ENCODE peak calls at places on chromosomes 6 and 20, in eight cellular contexts. One of them, this sample, is unnamed.

GRCh38 chr20:16263582-16263981 is 309.7 kb downstream of the KIF16B start:
- DNase-seq in RCC 7860: no peak
- DNase-seq in HS-5: no peak
- DNase-seq in effector CD8-positive, alpha-beta T cell: no peak
- DNase-seq in HL-60: no peak
- DNase-seq in pancreas: no peak
- DNase-seq in hippocampal formation: no peak
- DNase-seq in dorsolateral prefrontal cortex: peak; percentile 59
- DNase-seq in this sample: no peak

GRCh38 chr6:149867876-149868640 is 3.9 kb upstream of the LRP11 start:
- DNase-seq in RCC 7860: no peak
- DNase-seq in HS-5: peak; percentile 74
- DNase-seq in effector CD8-positive, alpha-beta T cell: no peak
- DNase-seq in HL-60: no peak
- DNase-seq in pancreas: no peak
- DNase-seq in hippocampal formation: no peak
- DNase-seq in dorsolateral prefrontal cortex: no peak
- DNase-seq in this sample: no peak

GRCh38 chr6:753486-753885 is 60.5 kb upstream of the EXOC2 start:
- DNase-seq in RCC 7860: no peak
- DNase-seq in HS-5: peak; percentile 6
- DNase-seq in effector CD8-positive, alpha-beta T cell: no peak
- DNase-seq in HL-60: no peak
- DNase-seq in pancreas: no peak
- DNase-seq in hippocampal formation: no peak
- DNase-seq in dorsolateral prefrontal cortex: no peak
- DNase-seq in this sample: peak; percentile 85

GRCh38 chr6:48213076-48213788 is 102.2 kb upstream of the PTCHD4 start:
- DNase-seq in RCC 7860: no peak
- DNase-seq in HS-5: no peak
- DNase-seq in effector CD8-positive, alpha-beta T cell: no peak
- DNase-seq in HL-60: no peak
- DNase-seq in pancreas: no peak
- DNase-seq in hippocampal formation: no peak
- DNase-seq in dorsolateral prefrontal cortex: no peak
- DNase-seq in this sample: no peak

GRCh38 chr20:36550797-36551299 is 9.5 kb downstream of the MYL9 start:
- DNase-seq in RCC 7860: no peak
- DNase-seq in HS-5: no peak
- DNase-seq in effector CD8-positive, alpha-beta T cell: no peak
- DNase-seq in HL-60: no peak
- DNase-seq in pancreas: peak; percentile 42
- DNase-seq in hippocampal formation: no peak
- DNase-seq in dorsolateral prefrontal cortex: no peak
- DNase-seq in this sample: no peak

GRCh38 chr6:156867121-156867520 is 89.9 kb downstream of the ARID1B start:
- DNase-seq in RCC 7860: no peak
- DNase-seq in HS-5: no peak
- DNase-seq in effector CD8-positive, alpha-beta T cell: no peak
- DNase-seq in HL-60: no peak
- DNase-seq in pancreas: no peak
- DNase-seq in hippocampal formation: no peak
- DNase-seq in dorsolateral prefrontal cortex: no peak
- DNase-seq in this sample: no peak

GRCh38 chr6:63391203-63391970 is 71.6 kb upstream of the LGSN start:
- DNase-seq in RCC 7860: no peak
- DNase-seq in HS-5: no peak
- DNase-seq in effector CD8-positive, alpha-beta T cell: no peak
- DNase-seq in HL-60: no peak
- DNase-seq in pancreas: no peak
- DNase-seq in hippocampal formation: no peak
- DNase-seq in dorsolateral prefrontal cortex: no peak
- DNase-seq in this sample: no peak

GRCh38 chr20:13625241-13625981 is 13.3 kb downstream of the TASP1 start:
- DNase-seq in RCC 7860: no peak
- DNase-seq in HS-5: no peak
- DNase-seq in effector CD8-positive, alpha-beta T cell: no peak
- DNase-seq in HL-60: no peak
- DNase-seq in pancreas: no peak
- DNase-seq in hippocampal formation: no peak
- DNase-seq in dorsolateral prefrontal cortex: no peak
- DNase-seq in this sample: no peak

GRCh38 chr6:37477186-37477585 is 22.5 kb downstream of the CCDC167 start:
- DNase-seq in RCC 7860: no peak
- DNase-seq in HS-5: no peak
- DNase-seq in effector CD8-positive, alpha-beta T cell: no peak
- DNase-seq in HL-60: no peak
- DNase-seq in pancreas: no peak
- DNase-seq in hippocampal formation: no peak
- DNase-seq in dorsolateral prefrontal cortex: no peak
- DNase-seq in this sample: no peak

GRCh38 chr6:149884215-149884614 is 13.7 kb downstream of the RAET1E start:
- DNase-seq in RCC 7860: no peak
- DNase-seq in HS-5: no peak
- DNase-seq in effector CD8-positive, alpha-beta T cell: no peak
- DNase-seq in HL-60: no peak
- DNase-seq in pancreas: no peak
- DNase-seq in hippocampal formation: no peak
- DNase-seq in dorsolateral prefrontal cortex: no peak
- DNase-seq in this sample: no peak

GRCh38 chr20:38270869-38271608 is 10.5 kb upstream of the KIAA1755 start:
- DNase-seq in RCC 7860: peak; percentile 65
- DNase-seq in HS-5: peak; percentile 67
- DNase-seq in effector CD8-positive, alpha-beta T cell: no peak
- DNase-seq in HL-60: no peak
- DNase-seq in pancreas: no peak
- DNase-seq in hippocampal formation: no peak
- DNase-seq in dorsolateral prefrontal cortex: no peak
- DNase-seq in this sample: peak; percentile 92

GRCh38 chr6:44105993-44106740 is 21.1 kb downstream of the MRPL14 start:
- DNase-seq in RCC 7860: no peak
- DNase-seq in HS-5: no peak
- DNase-seq in effector CD8-positive, alpha-beta T cell: no peak
- DNase-seq in HL-60: no peak
- DNase-seq in pancreas: no peak
- DNase-seq in hippocampal formation: no peak
- DNase-seq in dorsolateral prefrontal cortex: no peak
- DNase-seq in this sample: no peak

GRCh38 chr6:70371454-70372105 is 41.7 kb upstream of the FAM135A start:
- DNase-seq in RCC 7860: peak; percentile 67
- DNase-seq in HS-5: peak; percentile 56
- DNase-seq in effector CD8-positive, alpha-beta T cell: no peak
- DNase-seq in HL-60: peak; percentile 32
- DNase-seq in pancreas: no peak
- DNase-seq in hippocampal formation: no peak
- DNase-seq in dorsolateral prefrontal cortex: no peak
- DNase-seq in this sample: peak; percentile 53

GRCh38 chr20:40414843-40415615 is 274.0 kb downstream of the MAFB start:
- DNase-seq in RCC 7860: no peak
- DNase-seq in HS-5: no peak
- DNase-seq in effector CD8-positive, alpha-beta T cell: no peak
- DNase-seq in HL-60: no peak
- DNase-seq in pancreas: no peak
- DNase-seq in hippocampal formation: no peak
- DNase-seq in dorsolateral prefrontal cortex: no peak
- DNase-seq in this sample: no peak

GRCh38 chr20:43681468-43681942 is 14.6 kb downstream of the MYBL2 start:
- DNase-seq in RCC 7860: no peak
- DNase-seq in HS-5: no peak
- DNase-seq in effector CD8-positive, alpha-beta T cell: no peak
- DNase-seq in HL-60: no peak
- DNase-seq in pancreas: peak; percentile 83
- DNase-seq in hippocampal formation: no peak
- DNase-seq in dorsolateral prefrontal cortex: no peak
- DNase-seq in this sample: no peak

GRCh38 chr6:1538810-1539482 is 70.8 kb upstream of the FOXC1 start:
- DNase-seq in RCC 7860: no peak
- DNase-seq in HS-5: no peak
- DNase-seq in effector CD8-positive, alpha-beta T cell: no peak
- DNase-seq in HL-60: no peak
- DNase-seq in pancreas: no peak
- DNase-seq in hippocampal formation: no peak
- DNase-seq in dorsolateral prefrontal cortex: no peak
- DNase-seq in this sample: no peak

GRCh38 chr6:107491791-107492674 is 2.1 kb downstream of the SOBP start:
- DNase-seq in RCC 7860: no peak
- DNase-seq in HS-5: no peak
- DNase-seq in effector CD8-positive, alpha-beta T cell: no peak
- DNase-seq in HL-60: peak; percentile 35
- DNase-seq in pancreas: no peak
- DNase-seq in hippocampal formation: no peak
- DNase-seq in dorsolateral prefrontal cortex: peak; percentile 66
- DNase-seq in this sample: no peak

GRCh38 chr20:4217349-4217761 is 202.0 kb upstream of the RNF24 start:
- DNase-seq in RCC 7860: no peak
- DNase-seq in HS-5: no peak
- DNase-seq in effector CD8-positive, alpha-beta T cell: no peak
- DNase-seq in HL-60: no peak
- DNase-seq in pancreas: no peak
- DNase-seq in hippocampal formation: no peak
- DNase-seq in dorsolateral prefrontal cortex: no peak
- DNase-seq in this sample: peak; percentile 65

GRCh38 chr6:87730310-87730709 is 28.3 kb upstream of the AKIRIN2 start:
- DNase-seq in RCC 7860: peak; percentile 7
- DNase-seq in HS-5: no peak
- DNase-seq in effector CD8-positive, alpha-beta T cell: no peak
- DNase-seq in HL-60: no peak
- DNase-seq in pancreas: no peak
- DNase-seq in hippocampal formation: peak; percentile 13
- DNase-seq in dorsolateral prefrontal cortex: peak; percentile 17
- DNase-seq in this sample: peak; percentile 40

GRCh38 chr6:113782641-113783040 is 74.5 kb upstream of the MARCKS start:
- DNase-seq in RCC 7860: peak; percentile 32
- DNase-seq in HS-5: no peak
- DNase-seq in effector CD8-positive, alpha-beta T cell: no peak
- DNase-seq in HL-60: no peak
- DNase-seq in pancreas: no peak
- DNase-seq in hippocampal formation: no peak
- DNase-seq in dorsolateral prefrontal cortex: no peak
- DNase-seq in this sample: peak; percentile 25

GRCh38 chr6:20403766-20404640 is 2.3 kb downstream of the E2F3 start:
- DNase-seq in RCC 7860: peak; percentile 23
- DNase-seq in HS-5: peak; percentile 23
- DNase-seq in effector CD8-positive, alpha-beta T cell: peak; percentile 45
- DNase-seq in HL-60: no peak
- DNase-seq in pancreas: no peak
- DNase-seq in hippocampal formation: peak; percentile 13
- DNase-seq in dorsolateral prefrontal cortex: no peak
- DNase-seq in this sample: peak; percentile 22

GRCh38 chr20:11792229-11792953 is 125.3 kb upstream of the BTBD3 start:
- DNase-seq in RCC 7860: no peak
- DNase-seq in HS-5: no peak
- DNase-seq in effector CD8-positive, alpha-beta T cell: no peak
- DNase-seq in HL-60: no peak
- DNase-seq in pancreas: no peak
- DNase-seq in hippocampal formation: no peak
- DNase-seq in dorsolateral prefrontal cortex: no peak
- DNase-seq in this sample: no peak

GRCh38 chr6:83092756-83093399 is 25.4 kb downstream of the DOP1A start:
- DNase-seq in RCC 7860: no peak
- DNase-seq in HS-5: no peak
- DNase-seq in effector CD8-positive, alpha-beta T cell: no peak
- DNase-seq in HL-60: no peak
- DNase-seq in pancreas: no peak
- DNase-seq in hippocampal formation: no peak
- DNase-seq in dorsolateral prefrontal cortex: no peak
- DNase-seq in this sample: no peak

GRCh38 chr6:132365319-132365907 is 35.9 kb downstream of the MOXD1 start:
- DNase-seq in RCC 7860: no peak
- DNase-seq in HS-5: no peak
- DNase-seq in effector CD8-positive, alpha-beta T cell: no peak
- DNase-seq in HL-60: no peak
- DNase-seq in pancreas: no peak
- DNase-seq in hippocampal formation: no peak
- DNase-seq in dorsolateral prefrontal cortex: no peak
- DNase-seq in this sample: peak; percentile 62

GRCh38 chr6:156687875-156688549 is 89.2 kb upstream of the ARID1B start:
- DNase-seq in RCC 7860: no peak
- DNase-seq in HS-5: no peak
- DNase-seq in effector CD8-positive, alpha-beta T cell: no peak
- DNase-seq in HL-60: no peak
- DNase-seq in pancreas: no peak
- DNase-seq in hippocampal formation: peak; percentile 39
- DNase-seq in dorsolateral prefrontal cortex: peak; percentile 16
- DNase-seq in this sample: no peak

GRCh38 chr6:31578058-31578457 is 2.7 kb downstream of the TNF start:
- DNase-seq in RCC 7860: no peak
- DNase-seq in HS-5: no peak
- DNase-seq in effector CD8-positive, alpha-beta T cell: no peak
- DNase-seq in HL-60: no peak
- DNase-seq in pancreas: no peak
- DNase-seq in hippocampal formation: no peak
- DNase-seq in dorsolateral prefrontal cortex: no peak
- DNase-seq in this sample: no peak

GRCh38 chr6:163525926-163526325 is 111.4 kb downstream of the QKI start:
- DNase-seq in RCC 7860: peak; percentile 14
- DNase-seq in HS-5: no peak
- DNase-seq in effector CD8-positive, alpha-beta T cell: no peak
- DNase-seq in HL-60: no peak
- DNase-seq in pancreas: no peak
- DNase-seq in hippocampal formation: no peak
- DNase-seq in dorsolateral prefrontal cortex: no peak
- DNase-seq in this sample: no peak

GRCh38 chr6:168116446-168116974 is 37.5 kb upstream of the FRMD1 start:
- DNase-seq in RCC 7860: no peak
- DNase-seq in HS-5: no peak
- DNase-seq in effector CD8-positive, alpha-beta T cell: no peak
- DNase-seq in HL-60: no peak
- DNase-seq in pancreas: peak; percentile 46
- DNase-seq in hippocampal formation: no peak
- DNase-seq in dorsolateral prefrontal cortex: no peak
- DNase-seq in this sample: no peak

GRCh38 chr20:58267389-58268215 is 39.1 kb upstream of the ANKRD60 start:
- DNase-seq in RCC 7860: no peak
- DNase-seq in HS-5: no peak
- DNase-seq in effector CD8-positive, alpha-beta T cell: no peak
- DNase-seq in HL-60: no peak
- DNase-seq in pancreas: no peak
- DNase-seq in hippocampal formation: no peak
- DNase-seq in dorsolateral prefrontal cortex: no peak
- DNase-seq in this sample: no peak

GRCh38 chr6:38179300-38179699 is 359.8 kb downstream of the ZFAND3 start:
- DNase-seq in RCC 7860: no peak
- DNase-seq in HS-5: no peak
- DNase-seq in effector CD8-positive, alpha-beta T cell: no peak
- DNase-seq in HL-60: no peak
- DNase-seq in pancreas: peak; percentile 31
- DNase-seq in hippocampal formation: no peak
- DNase-seq in dorsolateral prefrontal cortex: no peak
- DNase-seq in this sample: no peak

GRCh38 chr6:10396775-10397174 is 18.1 kb downstream of the TFAP2A start:
- DNase-seq in RCC 7860: no peak
- DNase-seq in HS-5: no peak
- DNase-seq in effector CD8-positive, alpha-beta T cell: no peak
- DNase-seq in HL-60: no peak
- DNase-seq in pancreas: no peak
- DNase-seq in hippocampal formation: no peak
- DNase-seq in dorsolateral prefrontal cortex: no peak
- DNase-seq in this sample: no peak

GRCh38 chr20:8994045-8994444 is 74.8 kb upstream of the PLCB4 start:
- DNase-seq in RCC 7860: no peak
- DNase-seq in HS-5: no peak
- DNase-seq in effector CD8-positive, alpha-beta T cell: no peak
- DNase-seq in HL-60: no peak
- DNase-seq in pancreas: no peak
- DNase-seq in hippocampal formation: no peak
- DNase-seq in dorsolateral prefrontal cortex: no peak
- DNase-seq in this sample: no peak

GRCh38 chr6:144216668-144217218 is 66.4 kb downstream of the STX11 start:
- DNase-seq in RCC 7860: peak; percentile 88
- DNase-seq in HS-5: no peak
- DNase-seq in effector CD8-positive, alpha-beta T cell: peak; percentile 68
- DNase-seq in HL-60: no peak
- DNase-seq in pancreas: peak; percentile 83
- DNase-seq in hippocampal formation: no peak
- DNase-seq in dorsolateral prefrontal cortex: no peak
- DNase-seq in this sample: no peak

GRCh38 chr6:116402108-116402507 is 31.4 kb downstream of the DSE start:
- DNase-seq in RCC 7860: no peak
- DNase-seq in HS-5: no peak
- DNase-seq in effector CD8-positive, alpha-beta T cell: no peak
- DNase-seq in HL-60: no peak
- DNase-seq in pancreas: no peak
- DNase-seq in hippocampal formation: no peak
- DNase-seq in dorsolateral prefrontal cortex: no peak
- DNase-seq in this sample: no peak